ENCODE peak calls at places on chromosome 9, in nine cellular contexts. Q is endodermal cell, K is kidney, C is IMR-90, R is body of pancreas, X is lower leg skin, A is left ventricle myocardium inferior, M is epithelial cell of esophagus, U is BE2C. W is an unnamed sample.

GRCh38 chr9:101566904-101567724 is 27.7 kb downstream of the PPP3R2 start:
- DNase-seq in Q (peak), K (no peak), C (peak), R (peak), X (no peak), A (no peak), M (peak), U (peak), W (peak)

GRCh38 chr9:115884846-115885245 is 268.7 kb upstream of the PAPPA start:
- DNase-seq in Q (no peak), K (no peak), C (peak), R (no peak), X (no peak), A (no peak), M (no peak), U (no peak), W (peak)

GRCh38 chr9:93458702-93459101 is 5.3 kb upstream of the FAM120AOS start:
- DNase-seq in Q (no peak), K (no peak), C (no peak), R (no peak), X (no peak), A (no peak), M (peak), U (no peak), W (no peak)

GRCh38 chr9:68780735-68781134 is 75.7 kb downstream of the PIP5K1B start:
- DNase-seq in Q (no peak), K (no peak), C (peak), R (peak), X (no peak), A (no peak), M (peak), U (no peak), W (no peak)

GRCh38 chr9:18739127-18739526 is 265.2 kb downstream of the ADAMTSL1 start:
- DNase-seq in Q (no peak), K (no peak), C (no peak), R (no peak), X (no peak), A (no peak), M (no peak), U (no peak), W (no peak)

GRCh38 chr9:38437193-38437823 is 13.1 kb upstream of the IGFBPL1 start:
- DNase-seq in Q (no peak), K (no peak), C (peak), R (peak), X (peak), A (no peak), M (peak), U (no peak), W (no peak)

GRCh38 chr9:135329571-135330306 is 149.8 kb upstream of the PPP1R26 start:
- DNase-seq in Q (peak), K (peak), C (no peak), R (no peak), X (peak), A (no peak), M (no peak), U (peak), W (no peak)

GRCh38 chr9:129626944-129627297 is 958 bp downstream of the NTMT1 start:
- DNase-seq in Q (no peak), K (no peak), C (peak), R (no peak), X (no peak), A (no peak), M (no peak), U (no peak), W (peak)

GRCh38 chr9:13140843-13141592 is 138.5 kb downstream of the MPDZ start:
- DNase-seq in Q (no peak), K (no peak), C (peak), R (no peak), X (no peak), A (no peak), M (no peak), U (no peak), W (peak)

GRCh38 chr9:96087669-96088299 is 212.3 kb downstream of the ERCC6L2 start:
- DNase-seq in Q (peak), K (no peak), C (no peak), R (peak), X (peak), A (no peak), M (no peak), U (no peak), W (no peak)

GRCh38 chr9:128554155-128554862 is 1.9 kb downstream of the SPTAN1 start:
- DNase-seq in Q (peak), K (no peak), C (peak), R (peak), X (peak), A (peak), M (peak), U (no peak), W (peak)

DNA sequence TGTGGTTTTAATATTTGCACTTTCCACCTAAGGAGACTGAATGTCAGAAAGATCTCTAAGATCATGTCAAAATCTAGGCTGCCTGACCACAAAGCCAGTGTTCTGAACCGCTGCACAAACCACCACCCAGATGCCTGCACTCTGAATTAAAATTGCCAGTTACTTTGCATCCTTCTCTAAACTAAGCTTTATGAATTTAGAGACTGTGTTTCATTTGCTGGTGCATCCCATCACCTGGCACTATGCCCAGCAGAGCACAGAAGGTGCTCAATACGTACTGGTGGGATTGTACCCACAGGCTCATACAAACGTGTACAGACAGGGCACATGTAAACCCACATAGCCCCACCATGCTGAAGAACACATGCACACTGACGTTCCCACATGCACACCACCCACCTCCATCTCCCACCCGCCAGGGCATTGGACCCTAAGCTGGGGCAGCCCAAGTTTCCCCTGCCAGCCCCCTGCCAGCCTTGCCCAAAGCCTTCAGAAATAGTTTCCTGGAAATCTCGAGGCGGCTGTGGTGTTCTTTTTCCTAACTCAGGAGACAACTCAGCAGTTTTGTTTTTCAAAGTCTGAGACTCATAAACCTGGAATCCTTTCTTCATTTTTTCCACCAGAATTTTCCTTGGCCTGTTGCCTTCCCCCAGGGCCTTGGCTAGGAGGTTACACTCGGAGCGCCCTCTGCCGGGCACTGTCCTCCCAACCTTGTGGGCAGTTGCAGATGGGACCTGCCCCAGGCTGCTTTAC is 9.6 kb upstream of the TRAF1 start:
- DNase-seq in Q (peak), K (peak), C (peak), R (peak), X (peak), A (peak), M (peak), U (peak), W (peak)
- H3K4me3 ChIP-seq in Q (no peak), K (no peak), C (peak), R (no peak), X (no peak), A (peak), M (no peak), U (peak), W (peak)

GRCh38 chr9:133521122-133522072 is 3.4 kb downstream of the MYMK start:
- DNase-seq in Q (no peak), K (peak), C (no peak), R (peak), X (no peak), A (no peak), M (no peak), U (no peak), W (no peak)
- TF ChIP-seq CTCF in Q (no peak), K (no peak), C (no peak), R (no peak), X (no peak), A (no peak), M (no peak), U (no peak), W (no peak)

GRCh38 chr9:110602281-110602680 is 22.7 kb upstream of the SVEP1 start:
- DNase-seq in Q (peak), K (no peak), C (no peak), R (no peak), X (no peak), A (no peak), M (peak), U (no peak), W (no peak)

GRCh38 chr9:110604101-110604710 is 24.7 kb upstream of the SVEP1 start:
- DNase-seq in Q (no peak), K (no peak), C (no peak), R (peak), X (no peak), A (no peak), M (no peak), U (no peak), W (peak)

GRCh38 chr9:110601098-110601497 is 21.6 kb upstream of the SVEP1 start:
- DNase-seq in Q (peak), K (no peak), C (no peak), R (no peak), X (no peak), A (no peak), M (no peak), U (peak), W (no peak)

GRCh38 chr9:110599468-110599867 is 19.9 kb upstream of the SVEP1 start:
- DNase-seq in Q (peak), K (no peak), C (peak), R (no peak), X (no peak), A (no peak), M (no peak), U (peak), W (peak)
- H3K4me3 ChIP-seq in Q (no peak), K (no peak), C (no peak), R (no peak), X (no peak), A (no peak), M (no peak), U (no peak), W (no peak)

DNA sequence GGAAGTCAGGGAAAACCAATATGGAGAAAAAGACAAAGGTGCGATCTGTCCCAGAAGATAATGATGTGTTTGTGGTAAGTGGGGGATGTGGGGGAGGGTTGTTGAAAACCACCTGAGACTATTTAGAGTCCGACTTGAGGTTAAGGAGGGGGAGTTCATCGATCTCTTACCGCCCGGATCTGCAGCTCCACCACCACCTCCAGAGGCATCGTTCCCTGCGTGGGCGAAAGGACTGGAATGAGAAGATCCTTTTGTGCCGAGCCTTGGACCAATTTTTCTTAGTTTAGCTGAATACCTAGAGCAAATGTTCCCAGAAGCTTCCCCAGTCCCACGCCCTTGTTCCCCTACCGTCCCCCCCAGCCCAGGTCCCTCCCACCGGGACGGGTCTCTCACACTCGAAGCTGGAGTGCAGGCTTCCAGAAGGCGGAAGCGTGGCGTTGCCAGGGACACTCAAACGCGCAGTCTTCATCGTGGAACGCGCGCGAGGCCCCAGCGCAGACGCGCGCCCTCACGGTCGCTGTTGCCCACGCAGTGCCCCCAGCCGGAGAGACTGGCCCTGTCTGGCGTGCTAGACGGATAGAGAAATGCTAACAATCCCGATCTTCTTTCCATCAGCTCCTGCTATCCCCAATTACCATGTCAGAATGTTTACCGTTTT is at the start of gene SPATA6L:
- DNase-seq in Q (peak), K (peak), C (peak), R (peak), X (peak), A (peak), M (peak), U (peak), W (peak)
- TF ChIP-seq CTCF in Q (peak), K (no peak), C (no peak), R (peak), X (no peak), A (peak), M (no peak), U (peak), W (no peak)

DNA sequence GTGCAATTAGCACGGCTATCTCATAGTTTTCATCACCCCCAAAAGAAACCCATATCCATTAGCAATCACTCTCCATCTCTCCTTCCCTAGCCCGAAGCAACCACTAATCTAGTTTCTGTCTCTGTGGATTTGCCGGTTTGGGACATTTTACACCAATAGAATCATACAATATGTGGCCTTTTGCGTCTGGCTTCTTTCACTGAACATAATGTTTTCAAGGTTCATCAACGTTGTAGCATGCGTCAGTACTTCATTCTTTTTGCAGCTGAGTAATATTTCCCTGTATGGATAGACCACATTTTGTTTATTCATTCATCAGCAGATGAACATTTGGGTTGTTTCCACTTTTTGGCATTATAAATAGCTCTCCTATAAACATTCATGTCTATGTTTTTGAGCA is 75.4 kb upstream of the TBC1D2 start:
- DNase-seq in Q (no peak), K (no peak), C (peak), R (no peak), X (no peak), A (no peak), M (no peak), U (no peak), W (peak)
- H3K4me3 ChIP-seq in Q (no peak), K (no peak), C (no peak), R (no peak), X (no peak), A (no peak), M (no peak), U (no peak), W (no peak)

GRCh38 chr9:33517373-33517772 is 6.7 kb upstream of the ANKRD18B start:
- DNase-seq in Q (no peak), K (no peak), C (peak), R (peak), X (no peak), A (no peak), M (peak), U (peak), W (peak)
- TF ChIP-seq CTCF in Q (peak), K (peak), C (peak), R (peak), X (no peak), A (peak), M (peak), U (peak), W (peak)

GRCh38 chr9:84271887-84272556 is 68.5 kb downstream of the SLC28A3 start:
- DNase-seq in Q (no peak), K (no peak), C (peak), R (no peak), X (no peak), A (no peak), M (no peak), U (peak), W (peak)
- H3K4me3 ChIP-seq in Q (no peak), K (peak), C (peak), R (no peak), X (no peak), A (peak), M (no peak), U (peak), W (peak)

GRCh38 chr9:121852646-121853616 is 201.5 kb downstream of the DAB2IP start:
- DNase-seq in Q (no peak), K (no peak), C (peak), R (peak), X (peak), A (peak), M (no peak), U (no peak), W (peak)

GRCh38 chr9:121855476-121855875 is 204.0 kb downstream of the DAB2IP start:
- DNase-seq in Q (peak), K (no peak), C (no peak), R (no peak), X (peak), A (no peak), M (no peak), U (no peak), W (no peak)

GRCh38 chr9:121852241-121852640 is 200.8 kb downstream of the DAB2IP start:
- DNase-seq in Q (no peak), K (no peak), C (no peak), R (no peak), X (no peak), A (no peak), M (no peak), U (no peak), W (no peak)

GRCh38 chr9:121851641-121852091 is 200.2 kb downstream of the DAB2IP start:
- DNase-seq in Q (no peak), K (no peak), C (no peak), R (no peak), X (peak), A (peak), M (no peak), U (no peak), W (no peak)

GRCh38 chr9:121853617-121854395 is 202.4 kb downstream of the DAB2IP start:
- DNase-seq in Q (peak), K (no peak), C (no peak), R (no peak), X (peak), A (no peak), M (no peak), U (no peak), W (no peak)
- TF ChIP-seq CTCF in Q (no peak), K (no peak), C (no peak), R (no peak), X (no peak), A (no peak), M (no peak), U (no peak), W (no peak)

W was measured in cardiac fibroblast.